ENCODE peak calls at places on chromosome 18, in five cellular contexts. One of them, this sample, is unnamed.

GRCh38 chr18:33871363-33872025 is 293.5 kb downstream of the ASXL3 start:
- DNase-seq in spleen: no peak
- DNase-seq in stimulated activated CD8-positive, alpha-beta memory T cell treated with anti-CD3 and anti-CD28 coated beads, Interleukin-4, amount 100 ng/mL, for 4 hours: no peak
- DNase-seq in GM23248: no peak
- DNase-seq in T-helper 22 cell: no peak
- DNase-seq in this sample: no peak

GRCh38 chr18:76487782-76488181 is 7.3 kb downstream of the ZNF516 start:
- DNase-seq in GM23248: no peak
- DNase-seq in spleen: no peak
- DNase-seq in T-helper 22 cell: no peak
- DNase-seq in stimulated activated CD8-positive, alpha-beta memory T cell treated with anti-CD3 and anti-CD28 coated beads, Interleukin-4, amount 100 ng/mL, for 4 hours: no peak
- DNase-seq in this sample: no peak

GRCh38 chr18:41875094-41875780 is 79.8 kb upstream of the PIK3C3 start:
- DNase-seq in T-helper 22 cell: no peak
- DNase-seq in spleen: no peak
- DNase-seq in stimulated activated CD8-positive, alpha-beta memory T cell treated with anti-CD3 and anti-CD28 coated beads, Interleukin-4, amount 100 ng/mL, for 4 hours: no peak
- DNase-seq in GM23248: peak; percentile 67
- DNase-seq in this sample: no peak

GRCh38 chr18:31093880-31094279 is 8.3 kb downstream of the DSC2 start:
- DNase-seq in GM23248: no peak
- DNase-seq in spleen: no peak
- DNase-seq in stimulated activated CD8-positive, alpha-beta memory T cell treated with anti-CD3 and anti-CD28 coated beads, Interleukin-4, amount 100 ng/mL, for 4 hours: no peak
- DNase-seq in T-helper 22 cell: no peak
- DNase-seq in this sample: no peak

GRCh38 chr18:50973367-50974126 is 5.7 kb downstream of the ELAC1 start:
- DNase-seq in GM23248: peak; percentile 91
- DNase-seq in spleen: no peak
- DNase-seq in stimulated activated CD8-positive, alpha-beta memory T cell treated with anti-CD3 and anti-CD28 coated beads, Interleukin-4, amount 100 ng/mL, for 4 hours: no peak
- DNase-seq in T-helper 22 cell: no peak
- DNase-seq in this sample: no peak

GRCh38 chr18:75230210-75231052 is 19.8 kb downstream of the TSHZ1 start:
- DNase-seq in spleen: no peak
- DNase-seq in T-helper 22 cell: no peak
- DNase-seq in GM23248: no peak
- DNase-seq in stimulated activated CD8-positive, alpha-beta memory T cell treated with anti-CD3 and anti-CD28 coated beads, Interleukin-4, amount 100 ng/mL, for 4 hours: no peak
- DNase-seq in this sample: no peak

GRCh38 chr18:77206676-77207370 is 42.8 kb upstream of the GALR1 start:
- DNase-seq in GM23248: peak; percentile 90
- DNase-seq in T-helper 22 cell: no peak
- DNase-seq in spleen: no peak
- DNase-seq in stimulated activated CD8-positive, alpha-beta memory T cell treated with anti-CD3 and anti-CD28 coated beads, Interleukin-4, amount 100 ng/mL, for 4 hours: no peak
- DNase-seq in this sample: no peak

GRCh38 chr18:3350566-3351527 is 88.9 kb downstream of the MYL12B start:
- DNase-seq in T-helper 22 cell: no peak
- DNase-seq in GM23248: peak; percentile 54
- DNase-seq in stimulated activated CD8-positive, alpha-beta memory T cell treated with anti-CD3 and anti-CD28 coated beads, Interleukin-4, amount 100 ng/mL, for 4 hours: no peak
- DNase-seq in spleen: no peak
- DNase-seq in this sample: no peak

GRCh38 chr18:79789091-79789891 is 8.4 kb upstream of the KCNG2 start:
- DNase-seq in GM23248: no peak
- DNase-seq in T-helper 22 cell: no peak
- DNase-seq in spleen: peak; percentile 73
- DNase-seq in stimulated activated CD8-positive, alpha-beta memory T cell treated with anti-CD3 and anti-CD28 coated beads, Interleukin-4, amount 100 ng/mL, for 4 hours: no peak
- DNase-seq in this sample: no peak

GRCh38 chr18:10579079-10579867 is 53.4 kb downstream of the NAPG start:
- DNase-seq in GM23248: peak; percentile 67
- DNase-seq in T-helper 22 cell: no peak
- DNase-seq in spleen: no peak
- DNase-seq in stimulated activated CD8-positive, alpha-beta memory T cell treated with anti-CD3 and anti-CD28 coated beads, Interleukin-4, amount 100 ng/mL, for 4 hours: no peak
- DNase-seq in this sample: no peak

GRCh38 chr18:67310826-67311225 is 205.7 kb downstream of the DSEL start:
- DNase-seq in stimulated activated CD8-positive, alpha-beta memory T cell treated with anti-CD3 and anti-CD28 coated beads, Interleukin-4, amount 100 ng/mL, for 4 hours: no peak
- DNase-seq in GM23248: peak; percentile 79
- DNase-seq in T-helper 22 cell: no peak
- DNase-seq in spleen: no peak
- DNase-seq in this sample: no peak

GRCh38 chr18:58044370-58045264 is 591 bp downstream of the NEDD4L start:
- DNase-seq in spleen: peak; percentile 90
- DNase-seq in T-helper 22 cell: peak; percentile 25
- DNase-seq in GM23248: peak; percentile 55
- DNase-seq in stimulated activated CD8-positive, alpha-beta memory T cell treated with anti-CD3 and anti-CD28 coated beads, Interleukin-4, amount 100 ng/mL, for 4 hours: no peak
- DNase-seq in this sample: no peak

GRCh38 chr18:9631814-9632496 is 17.6 kb upstream of the PPP4R1 start:
- DNase-seq in GM23248: peak; percentile 93
- DNase-seq in stimulated activated CD8-positive, alpha-beta memory T cell treated with anti-CD3 and anti-CD28 coated beads, Interleukin-4, amount 100 ng/mL, for 4 hours: no peak
- DNase-seq in T-helper 22 cell: no peak
- DNase-seq in spleen: no peak
- DNase-seq in this sample: no peak